ENCODE peak calls at places on chromosomes 11 and 22, in four cellular contexts. J is pancreas; N is foreskin fibroblast; M is CD8-positive, alpha-beta T cell. K is an unnamed sample.

GRCh38 chr11:77418981-77419592 is 54.8 kb downstream of the PAK1 start:
- DNase-seq in J (no peak), N (no peak), M (no peak), K (no peak)

GRCh38 chr11:102703826-102704493 is 1.6 kb downstream of the MMP27 start:
- DNase-seq in J (no peak), N (no peak), M (no peak), K (no peak)

GRCh38 chr11:18012314-18012905 is 437 bp downstream of the SERGEF start:
- DNase-seq in J (no peak), N (peak), M (no peak), K (peak)

GRCh38 chr22:20243545-20244249 is 24.4 kb downstream of the RTN4R start:
- DNase-seq in J (no peak), N (peak), M (peak), K (peak)

GRCh38 chr22:36213596-36213995 is 12.0 kb upstream of the APOL4 start:
- DNase-seq in J (no peak), N (no peak), M (no peak), K (no peak)

GRCh38 chr11:111283945-111284481 is 14.3 kb upstream of the POU2AF3 start:
- DNase-seq in J (no peak), N (peak), M (no peak), K (no peak)

GRCh38 chr11:120863359-120863758 is 160.5 kb upstream of the TBCEL start:
- DNase-seq in J (no peak), N (peak), M (no peak), K (no peak)

GRCh38 chr11:63829823-63830489 is 9.0 kb upstream of the MARK2 start:
- DNase-seq in J (no peak), N (peak), M (no peak), K (no peak)

GRCh38 chr11:61797263-61797944 is 4.7 kb downstream of the FEN1 start:
- DNase-seq in J (peak), N (peak), M (peak), K (peak)

GRCh38 chr11:1631066-1631568 is 1.5 kb downstream of the KRTAP5-5 start:
- DNase-seq in J (no peak), N (no peak), M (no peak), K (no peak)

GRCh38 chr11:15707971-15708370 is 593.2 kb downstream of the INSC start:
- DNase-seq in J (peak), N (peak), M (no peak), K (no peak)

GRCh38 chr22:33917744-33918406 is 2.4 kb downstream of the LARGE1 start:
- DNase-seq in J (no peak), N (no peak), M (no peak), K (no peak)

GRCh38 chr11:65399845-65400244 is 13.4 kb downstream of the FRMD8 start:
- DNase-seq in J (no peak), N (no peak), M (no peak), K (no peak)

GRCh38 chr11:134224710-134225662 is 515 bp downstream of the VPS26B start:
- DNase-seq in J (peak), N (peak), M (peak), K (peak)

GRCh38 chr11:131682373-131683015 is 312.1 kb downstream of the NTM start:
- DNase-seq in J (no peak), N (no peak), M (no peak), K (no peak)

GRCh38 chr11:120009938-120010337 is 128.0 kb downstream of the TRIM29 start:
- DNase-seq in J (no peak), N (no peak), M (no peak), K (no peak)

GRCh38 chr22:19818264-19819208 is 36.1 kb downstream of the GNB1L start:
- DNase-seq in J (no peak), N (no peak), M (no peak), K (no peak)

GRCh38 chr22:40383905-40384304 is 13.5 kb downstream of the SGSM3 start:
- DNase-seq in J (no peak), N (peak), M (no peak), K (no peak)

GRCh38 chr22:19361501-19362103 is 69.9 kb downstream of the HIRA start:
- DNase-seq in J (no peak), N (no peak), M (no peak), K (no peak)

GRCh38 chr22:46618667-46619066 is 1.5 kb upstream of the GRAMD4 start:
- DNase-seq in J (no peak), N (no peak), M (no peak), K (peak)

GRCh38 chr11:121930004-121930965 is 185.7 kb downstream of the BLID start:
- DNase-seq in J (no peak), N (peak), M (no peak), K (no peak)

GRCh38 chr22:26417406-26417805 is 11.7 kb upstream of the ASPHD2 start:
- DNase-seq in J (no peak), N (no peak), M (no peak), K (no peak)

GRCh38 chr11:129320485-129320884 is 55.2 kb upstream of the BARX2 start:
- DNase-seq in J (no peak), N (no peak), M (no peak), K (no peak)

GRCh38 chr11:117595440-117595839 is 201.6 kb downstream of the DSCAML1 start:
- DNase-seq in J (no peak), N (no peak), M (no peak), K (no peak)
- TF ChIP-seq CTCF in J (no peak), N (no peak), M (no peak), K (no peak)

DNA sequence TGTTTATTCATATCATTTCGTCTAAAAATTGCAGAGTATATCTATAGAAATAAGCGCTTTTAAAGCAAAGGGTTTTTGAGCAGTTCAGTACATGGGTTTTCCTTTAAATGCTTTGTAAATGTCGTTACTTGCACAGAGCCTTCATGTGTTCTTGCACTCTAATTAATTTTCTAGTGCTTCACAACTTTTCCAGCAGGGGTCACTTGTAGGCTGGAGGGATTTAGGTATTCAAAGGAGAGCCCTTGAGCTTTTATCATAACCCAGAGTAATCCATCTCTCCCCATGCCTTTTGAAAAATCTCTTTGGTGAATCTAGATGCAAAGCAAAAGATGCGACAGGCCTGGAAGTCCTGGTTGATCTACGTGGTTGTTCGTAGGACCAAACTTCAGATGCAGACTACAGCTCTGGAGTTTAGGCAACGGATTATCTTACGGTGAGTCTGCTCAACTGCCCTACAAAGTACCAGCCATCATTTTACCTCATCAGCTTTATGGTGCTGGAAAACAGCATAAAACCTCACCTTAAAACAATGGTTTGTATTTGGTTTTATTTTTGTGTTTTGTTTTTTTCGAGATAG is 60.4 kb downstream of the SFI1 start:
- DNase-seq in J (no peak), N (peak), M (no peak), K (no peak)
- TF ChIP-seq CTCF in J (peak), N (peak), M (no peak), K (peak)

GRCh38 chr11:79226136-79226535 is 214.7 kb downstream of the TENM4 start:
- DNase-seq in J (no peak), N (no peak), M (no peak), K (no peak)

GRCh38 chr11:79229047-79229446 is 211.8 kb downstream of the TENM4 start:
- DNase-seq in J (no peak), N (peak), M (no peak), K (no peak)

GRCh38 chr11:79228417-79228755 is 212.4 kb downstream of the TENM4 start:
- DNase-seq in J (no peak), N (no peak), M (no peak), K (no peak)

GRCh38 chr11:79227308-79227707 is 213.5 kb downstream of the TENM4 start:
- DNase-seq in J (no peak), N (no peak), M (no peak), K (no peak)

GRCh38 chr11:79227732-79228416 is 213.0 kb downstream of the TENM4 start:
- DNase-seq in J (no peak), N (no peak), M (no peak), K (no peak)
- TF ChIP-seq CTCF in J (no peak), N (no peak), M (no peak), K (no peak)

GRCh38 chr11:69011624-69012091 is 1.4 kb downstream of the MRGPRF start:
- DNase-seq in J (no peak), N (no peak), M (no peak), K (no peak)

GRCh38 chr11:69014084-69014935 is 1.3 kb upstream of the MRGPRF start:
- DNase-seq in J (no peak), N (peak), M (no peak), K (no peak)

GRCh38 chr11:69014936-69015549 is 2.0 kb upstream of the MRGPRF start:
- DNase-seq in J (no peak), N (no peak), M (no peak), K (no peak)

GRCh38 chr11:69012092-69013008 is 696 bp downstream of the MRGPRF start:
- DNase-seq in J (no peak), N (peak), M (no peak), K (no peak)

GRCh38 chr11:69013009-69013951 is at the start of gene MRGPRF:
- DNase-seq in J (peak), N (peak), M (no peak), K (peak)
- TF ChIP-seq CTCF in J (no peak), N (peak), M (no peak), K (no peak)

GRCh38 chr22:22397875-22398524 is 110.5 kb downstream of the ZNF280B start:
- DNase-seq in J (no peak), N (no peak), M (no peak), K (no peak)

GRCh38 chr22:22395230-22395629 is 113.3 kb downstream of the ZNF280B start:
- DNase-seq in J (no peak), N (no peak), M (no peak), K (no peak)

GRCh38 chr22:22396741-22397291 is 111.7 kb downstream of the ZNF280B start:
- DNase-seq in J (no peak), N (no peak), M (no peak), K (no peak)

GRCh38 chr22:22398530-22399327 is 109.8 kb downstream of the ZNF280B start:
- DNase-seq in J (no peak), N (no peak), M (no peak), K (no peak)

DNA sequence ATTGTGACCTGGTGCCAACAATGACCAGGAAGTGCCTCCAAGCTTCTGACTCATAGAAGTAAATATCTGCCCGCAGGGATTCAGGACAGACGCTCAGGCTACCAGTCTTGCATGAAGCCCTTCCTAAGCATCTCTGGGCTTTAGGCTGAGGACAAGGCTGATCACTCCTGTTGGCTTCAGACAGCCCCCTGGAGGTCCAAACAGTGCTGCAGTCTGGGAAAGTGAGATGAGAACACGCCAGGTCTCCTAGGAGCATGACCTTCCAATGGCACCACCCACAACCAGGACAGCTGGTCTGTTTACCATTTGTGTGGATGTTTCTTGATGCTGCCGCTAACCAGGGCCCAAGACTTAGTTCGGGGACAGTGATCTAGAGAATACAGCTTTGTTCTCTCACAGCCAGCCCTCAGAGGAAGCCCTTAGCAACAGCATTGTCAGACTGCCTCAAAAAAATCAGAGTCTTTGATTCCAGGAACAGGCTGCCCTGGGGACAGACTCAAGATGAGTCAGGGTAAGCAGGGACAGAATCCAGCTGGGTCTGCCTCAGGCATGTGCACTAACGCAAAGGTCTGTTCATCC is 111.2 kb downstream of the ZNF280B start:
- DNase-seq in J (no peak), N (peak), M (no peak), K (no peak)
- TF ChIP-seq CTCF in J (no peak), N (no peak), M (no peak), K (no peak)

DNA sequence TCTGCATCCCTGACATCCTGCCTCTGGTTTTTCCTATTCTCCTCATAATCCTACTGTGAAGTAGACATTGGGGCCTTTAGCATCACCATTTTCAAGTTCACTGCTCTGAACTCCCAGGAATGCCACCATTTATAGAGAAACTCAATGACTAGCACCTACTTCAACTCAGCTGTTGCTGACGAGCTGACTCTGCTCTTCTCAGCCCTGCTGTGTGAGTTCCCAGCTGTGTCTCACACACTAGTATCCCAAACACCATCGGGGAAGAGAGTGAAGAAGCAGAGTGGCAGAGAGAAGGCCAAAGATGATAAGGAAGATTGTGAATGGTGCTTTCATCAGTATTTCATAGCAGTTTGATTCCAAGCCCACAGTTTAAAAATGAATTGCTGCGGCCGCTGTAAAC is 71.9 kb downstream of the PLEKHA7 start:
- DNase-seq in J (no peak), N (no peak), M (no peak), K (no peak)
- TF ChIP-seq CTCF in J (no peak), N (no peak), M (no peak), K (no peak)

DNA sequence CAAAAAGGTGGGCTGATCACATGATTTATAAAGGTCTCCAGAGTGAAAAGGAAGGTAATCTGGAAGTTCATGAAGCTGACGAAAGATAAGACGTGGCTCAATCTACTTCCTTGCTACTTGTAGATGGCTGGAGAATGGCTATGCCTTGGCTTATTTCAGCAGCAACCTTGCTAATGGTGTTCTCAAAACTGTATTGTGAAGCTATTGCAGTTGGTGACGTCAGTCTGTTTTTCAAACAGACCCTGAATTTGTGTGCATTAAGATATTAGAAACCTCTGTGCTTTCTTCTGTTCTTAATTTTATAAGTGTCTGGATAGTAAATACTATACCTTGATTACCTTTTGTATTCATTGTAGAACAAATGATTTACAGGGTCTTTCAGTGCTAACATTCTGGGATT is 58.3 kb upstream of the C11orf87 start:
- DNase-seq in J (no peak), N (no peak), M (no peak), K (no peak)
- TF ChIP-seq CTCF in J (no peak), N (no peak), M (no peak), K (no peak)

GRCh38 chr11:67118059-67118766 is 850 bp upstream of the KDM2A start:
- DNase-seq in J (peak), N (peak), M (peak), K (peak)

GRCh38 chr11:67119577-67120391 is 721 bp downstream of the KDM2A start:
- DNase-seq in J (peak), N (peak), M (peak), K (no peak)

GRCh38 chr11:67120456-67120855 is 1.4 kb downstream of the KDM2A start:
- DNase-seq in J (no peak), N (no peak), M (no peak), K (no peak)

GRCh38 chr11:67117667-67118058 is 1.4 kb upstream of the KDM2A start:
- DNase-seq in J (peak), N (peak), M (peak), K (no peak)

DNA sequence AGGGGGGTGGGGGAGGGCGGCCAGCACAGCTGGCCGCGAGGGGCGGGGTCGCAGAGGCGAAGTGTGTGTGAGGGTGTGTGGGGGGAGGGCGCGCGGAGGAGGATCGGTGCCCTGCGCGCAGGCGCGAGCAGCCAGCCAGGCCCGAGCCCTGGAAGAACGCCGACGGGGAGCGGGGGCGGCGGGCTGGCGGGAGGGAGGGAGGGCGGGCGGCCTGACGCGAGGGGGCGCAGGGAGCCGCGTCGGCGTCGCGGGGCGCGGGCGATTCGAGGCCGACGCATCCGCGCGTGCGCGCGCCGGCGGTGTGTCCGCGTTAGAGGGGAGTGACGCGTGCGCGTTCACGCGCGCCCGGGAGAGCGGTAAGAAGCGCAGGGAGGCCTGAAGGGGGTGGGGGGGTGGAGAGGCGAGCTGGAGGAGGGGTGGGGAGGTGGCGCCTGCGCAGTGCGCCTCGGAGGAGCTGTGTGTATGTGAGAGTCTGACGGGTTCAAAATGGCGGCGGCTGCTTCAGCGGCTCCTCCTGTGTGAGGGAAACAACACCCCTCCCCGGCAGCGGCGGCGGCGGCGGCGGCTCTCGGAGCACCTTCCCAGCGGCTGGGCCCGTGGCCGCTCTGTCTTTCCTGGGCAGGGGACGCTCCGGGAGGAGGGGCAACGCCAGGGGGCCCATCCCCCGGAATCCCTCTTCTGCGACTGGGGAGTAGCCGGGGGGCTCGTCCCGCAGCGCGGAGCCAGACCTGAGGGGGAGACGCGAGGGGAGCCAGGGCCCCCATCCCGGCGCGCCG is at the start of gene KDM2A:
- DNase-seq in J (peak), N (peak), M (peak), K (peak)
- TF ChIP-seq CTCF in J (no peak), N (no peak), M (no peak), K (no peak)

GRCh38 chr11:3060436-3061025 is 3.3 kb upstream of the CARS1 start:
- DNase-seq in J (no peak), N (no peak), M (no peak), K (no peak)

GRCh38 chr11:3058753-3059664 is 1.8 kb upstream of the CARS1 start:
- DNase-seq in J (no peak), N (peak), M (no peak), K (no peak)

GRCh38 chr11:3055881-3056280 is 1.3 kb downstream of the CARS1 start:
- DNase-seq in J (no peak), N (no peak), M (no peak), K (no peak)

GRCh38 chr11:3056296-3057068 is 741 bp downstream of the CARS1 start:
- DNase-seq in J (no peak), N (peak), M (peak), K (peak)

GRCh38 chr11:3057069-3057963 is at the start of gene CARS1:
- DNase-seq in J (peak), N (peak), M (peak), K (peak)
- TF ChIP-seq CTCF in J (no peak), N (no peak), M (no peak), K (no peak)

DNA sequence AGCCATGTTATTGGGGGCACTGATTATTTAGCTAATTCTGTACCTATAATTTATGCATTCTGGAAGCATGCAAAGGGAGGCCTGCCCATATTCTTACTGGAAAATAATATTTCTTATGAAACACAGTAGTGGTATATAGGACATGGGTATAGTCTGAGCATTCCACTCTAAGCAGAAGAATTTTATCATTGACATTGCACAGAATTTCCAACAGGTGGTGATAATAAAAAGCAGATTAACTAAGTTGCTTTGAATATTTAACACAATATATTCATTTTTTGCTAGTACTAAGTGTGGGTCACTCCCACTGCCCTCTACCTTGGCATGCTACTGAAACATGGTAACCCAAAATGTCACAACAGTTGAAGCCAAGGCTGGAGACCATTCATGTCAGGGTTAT is 728.8 kb upstream of the FAT3 start:
- DNase-seq in J (no peak), N (no peak), M (no peak), K (no peak)
- TF ChIP-seq CTCF in J (no peak), N (no peak), M (no peak), K (no peak)